ENCODE peak calls at places on chromosome 14, in nine cellular contexts. X is mammary epithelial cell, Z is WERI-Rb-1, Y is IMR-90, N is HCT116, F is AG04450, O is gastrocnemius medialis, Q is substantia nigra, I is prostate gland. A is an unnamed sample.

GRCh38 chr14:71592361-71592760 is 339.9 kb upstream of the RGS6 start:
- DNase-seq in Y (no peak), F (no peak), X (no peak), Z (no peak), I (no peak), O (no peak), N (no peak), Q (no peak), A (no peak)

GRCh38 chr14:88255196-88255595 is 67.9 kb downstream of the KCNK10 start:
- DNase-seq in I (no peak), O (no peak), N (no peak), Z (no peak), F (no peak), X (no peak), Y (no peak), Q (no peak), A (no peak)

GRCh38 chr14:88518592-88519512 is 36.0 kb downstream of the PTPN21 start:
- DNase-seq in Z (no peak), X (peak), Q (no peak), F (peak), N (no peak), I (no peak), O (no peak), Y (peak), A (no peak)

GRCh38 chr14:93079321-93079720 is 36.4 kb downstream of the ITPK1 start:
- DNase-seq in I (no peak), Q (no peak), O (no peak), N (no peak), X (no peak), Y (no peak), F (no peak), Z (no peak), A (no peak)

GRCh38 chr14:89578048-89578619 is 161.1 kb upstream of the FOXN3 start:
- DNase-seq in O (no peak), Q (no peak), X (no peak), I (no peak), N (no peak), Y (peak), F (peak), Z (no peak), A (no peak)

GRCh38 chr14:21924479-21924878 is 250.9 kb upstream of the OR4E1 start:
- DNase-seq in Q (no peak), Y (no peak), Z (no peak), O (no peak), N (no peak), X (no peak), I (no peak), F (no peak), A (peak)

GRCh38 chr14:74085047-74085637 is 386 bp downstream of the LIN52 start:
- DNase-seq in Q (peak), X (peak), Z (no peak), Y (peak), N (no peak), O (no peak), F (no peak), I (no peak), A (no peak)

GRCh38 chr14:59451849-59452248 is 13.3 kb downstream of the GPR135 start:
- DNase-seq in N (no peak), F (no peak), O (no peak), Q (no peak), I (no peak), Y (peak), Z (no peak), X (no peak), A (no peak)

GRCh38 chr14:98269533-98269932 is 1002.5 kb downstream of the BCL11B start:
- DNase-seq in Q (no peak), Z (no peak), X (peak), Y (no peak), I (no peak), O (no peak), N (no peak), F (no peak), A (no peak)

GRCh38 chr14:50875359-50876090 is 3.7 kb downstream of the ABHD12B start:
- DNase-seq in F (no peak), Z (peak), N (no peak), Y (peak), X (no peak), I (no peak), Q (no peak), O (no peak), A (peak)

GRCh38 chr14:35336171-35337073 is 44.2 kb downstream of the PSMA6 start:
- DNase-seq in Q (peak), Y (peak), N (no peak), F (peak), Z (no peak), I (peak), O (peak), X (peak), A (no peak)
- H3K27ac ChIP-seq in Q (peak), Y (peak), N (peak), F (peak), Z (no peak), I (peak), O (peak), X (peak), A (no peak)

GRCh38 chr14:34980337-34980900 is 2.4 kb upstream of the SRP54 start:
- DNase-seq in Q (no peak), F (no peak), Z (no peak), O (no peak), Y (no peak), X (no peak), N (no peak), I (no peak), A (no peak)
- H3K27ac ChIP-seq in Q (no peak), F (no peak), Z (no peak), O (no peak), Y (peak), X (peak), N (peak), I (peak), A (peak)

GRCh38 chr14:104688755-104689619 is at the start of gene INF2:
- DNase-seq in Y (peak), N (no peak), F (no peak), O (peak), Z (peak), X (peak), I (peak), Q (no peak), A (peak)
- H3K27ac ChIP-seq in Y (peak), N (peak), F (peak), O (peak), Z (peak), X (peak), I (peak), Q (peak), A (peak)

GRCh38 chr14:76976623-76977005 is 51.9 kb downstream of the IRF2BPL start:
- DNase-seq in X (no peak), N (no peak), Y (no peak), O (no peak), I (no peak), Q (no peak), Z (no peak), F (no peak), A (no peak)

GRCh38 chr14:76975051-76975450 is 53.5 kb downstream of the IRF2BPL start:
- DNase-seq in Q (no peak), O (no peak), F (no peak), Z (no peak), X (no peak), N (no peak), Y (no peak), I (no peak), A (no peak)

GRCh38 chr14:76974365-76974764 is 54.1 kb downstream of the IRF2BPL start:
- DNase-seq in I (no peak), Y (no peak), X (no peak), N (no peak), O (no peak), F (no peak), Q (no peak), Z (no peak), A (no peak)

GRCh38 chr14:76977793-76978730 is 50.4 kb downstream of the IRF2BPL start:
- DNase-seq in Y (peak), I (no peak), Z (no peak), Q (no peak), X (no peak), N (no peak), O (peak), F (peak), A (peak)

GRCh38 chr14:76975865-76976622 is 52.5 kb downstream of the IRF2BPL start:
- DNase-seq in Y (no peak), N (no peak), F (no peak), Z (no peak), I (no peak), Q (no peak), O (no peak), X (no peak), A (no peak)
- H3K27ac ChIP-seq in Y (no peak), N (no peak), F (no peak), Z (no peak), I (no peak), Q (no peak), O (no peak), X (no peak), A (no peak)

DNA sequence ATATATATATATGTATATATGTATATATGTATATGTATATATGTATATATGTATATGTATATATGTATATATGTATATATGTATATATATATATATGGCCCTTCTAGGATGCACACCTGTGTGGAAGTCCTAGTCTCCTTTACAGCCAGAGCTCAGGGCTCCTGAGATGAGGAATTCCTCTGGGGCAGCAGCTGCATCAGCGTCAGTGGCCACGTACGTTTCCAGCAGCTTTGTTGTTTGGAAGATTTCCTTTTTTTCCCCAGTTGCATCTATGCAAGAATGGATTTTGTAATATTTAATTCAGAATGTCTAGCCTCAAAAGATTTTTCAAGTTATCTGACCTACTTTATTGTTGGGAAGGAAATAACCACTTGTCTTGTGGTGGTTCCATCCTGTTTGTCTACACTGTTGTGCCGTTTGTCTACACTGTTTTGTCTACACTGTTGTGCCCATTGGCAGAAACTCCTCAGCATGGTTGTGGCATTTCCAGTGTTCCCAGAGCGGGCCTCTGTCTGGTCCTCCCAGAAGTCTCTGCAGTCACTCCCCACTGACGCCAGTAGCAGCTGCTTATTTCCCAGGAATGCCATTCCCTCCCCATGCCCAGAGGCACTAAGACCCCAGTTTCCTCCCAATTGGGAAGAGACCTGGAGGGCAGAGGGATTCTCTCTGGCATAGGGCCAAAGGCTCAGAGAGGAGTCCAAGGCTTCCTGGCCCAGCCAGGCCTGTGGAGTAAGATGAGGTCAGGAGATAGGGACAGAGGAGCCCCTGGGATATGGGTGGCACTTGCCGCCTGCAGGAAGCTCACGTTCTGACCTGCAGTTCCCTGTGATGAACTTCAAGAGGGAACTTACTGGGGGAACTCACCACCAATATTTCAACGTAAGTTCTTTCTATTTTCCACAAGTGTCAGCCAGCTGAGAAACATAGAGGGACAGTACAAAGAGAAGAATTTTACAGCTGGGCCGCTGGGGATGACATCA is 68.9 kb downstream of the TNFAIP2 start:
- DNase-seq in Y (no peak), I (no peak), F (no peak), X (no peak), O (peak), Z (no peak), N (no peak), Q (no peak), A (no peak)
- H3K27ac ChIP-seq in Y (no peak), I (no peak), F (no peak), X (no peak), O (no peak), Z (no peak), N (no peak), Q (no peak), A (no peak)

GRCh38 chr14:101476931-101477553 is 84.3 kb upstream of the DIO3 start:
- DNase-seq in Z (peak), I (no peak), Q (no peak), N (peak), O (no peak), X (no peak), F (no peak), Y (no peak), A (no peak)
- H3K27ac ChIP-seq in Z (no peak), I (no peak), Q (no peak), N (peak), O (no peak), X (no peak), F (no peak), Y (no peak), A (no peak)

GRCh38 chr14:94376976-94377865 is 11.2 kb downstream of the SERPINA1 start:
- DNase-seq in N (no peak), Y (no peak), F (no peak), Q (no peak), X (no peak), Z (no peak), I (no peak), O (no peak), A (no peak)

GRCh38 chr14:94373708-94374107 is 14.7 kb downstream of the SERPINA1 start:
- DNase-seq in X (peak), Y (peak), O (peak), N (peak), I (no peak), Z (no peak), F (peak), Q (no peak), A (no peak)

GRCh38 chr14:94376108-94376975 is 12.1 kb downstream of the SERPINA1 start:
- DNase-seq in N (no peak), F (no peak), I (no peak), Z (no peak), Y (no peak), Q (no peak), O (no peak), X (no peak), A (no peak)

GRCh38 chr14:94375552-94376107 is 12.8 kb downstream of the SERPINA1 start:
- DNase-seq in Q (no peak), N (no peak), Y (no peak), I (no peak), Z (no peak), X (no peak), O (no peak), F (no peak), A (no peak)

GRCh38 chr14:94374749-94375148 is 13.7 kb downstream of the SERPINA1 start:
- DNase-seq in I (no peak), X (no peak), Y (peak), O (no peak), N (no peak), F (no peak), Q (no peak), Z (no peak), A (no peak)
- H3K27ac ChIP-seq in I (no peak), X (no peak), Y (no peak), O (no peak), N (no peak), F (no peak), Q (no peak), Z (no peak), A (no peak)

GRCh38 chr14:61360796-61361526 is 39.6 kb downstream of the PRKCH start:
- DNase-seq in F (no peak), N (no peak), Y (no peak), O (no peak), X (no peak), I (no peak), Q (no peak), Z (no peak), A (no peak)
- H3K27ac ChIP-seq in F (no peak), N (no peak), Y (no peak), O (no peak), X (no peak), I (no peak), Q (no peak), Z (no peak), A (no peak)